ENCODE peak calls at places on chromosomes 2 and 18, in four cellular contexts. M, S, Z and I are unnamed samples. For H3K4me1, the result is how much of the 10 kb centered on the place peaks cover.

GRCh38 chr18:79458917-79459803 is 63.4 kb downstream of the NFATC1 start:
- DNase-seq in M (no peak), S (no peak), Z (no peak), I (no peak)

GRCh38 chr2:1591461-1591770 is 152.9 kb downstream of the PXDN start:
- DNase-seq in M (no peak), S (no peak), Z (no peak), I (no peak)

GRCh38 chr2:44997948-44998347 is 11.3 kb downstream of the SIX2 start:
- DNase-seq in M (no peak), S (no peak), Z (no peak), I (no peak)

GRCh38 chr2:20619624-20620024 is 31.3 kb downstream of the HS1BP3 start:
- DNase-seq in M (no peak), S (peak), Z (no peak), I (peak)

GRCh38 chr2:45992021-45992745 is 305.0 kb upstream of the EPAS1 start:
- DNase-seq in M (no peak), S (peak), Z (no peak), I (peak)

GRCh38 chr2:20215183-20216040 is 9.5 kb downstream of the SDC1 start:
- DNase-seq in M (no peak), S (peak), Z (no peak), I (peak)

GRCh38 chr2:137507237-137507636 is 457.0 kb upstream of the HNMT start:
- DNase-seq in M (no peak), S (no peak), Z (no peak), I (no peak)

GRCh38 chr18:74281011-74281638 is 10.6 kb downstream of the CYB5A start:
- DNase-seq in M (no peak), S (no peak), Z (no peak), I (no peak)

GRCh38 chr2:174625031-174625430 is 27.4 kb upstream of the WIPF1 start:
- DNase-seq in M (no peak), S (no peak), Z (no peak), I (no peak)

GRCh38 chr2:234723400-234723799 is 226.5 kb upstream of the ARL4C start:
- DNase-seq in M (no peak), S (no peak), Z (no peak), I (no peak)

GRCh38 chr18:51614967-51615571 is 417.6 kb upstream of the MEX3C start:
- DNase-seq in M (no peak), S (no peak), Z (no peak), I (no peak)

GRCh38 chr2:236026839-236027238 is 141.3 kb downstream of the GBX2 start:
- DNase-seq in M (no peak), S (no peak), Z (no peak), I (no peak)

GRCh38 chr18:7982216-7982615 is 415.1 kb downstream of the PTPRM start:
- DNase-seq in M (no peak), S (no peak), Z (no peak), I (no peak)

GRCh38 chr2:152497481-152498052 is 162.6 kb downstream of the FMNL2 start:
- DNase-seq in M (no peak), S (no peak), Z (peak), I (peak)

GRCh38 chr2:217822296-217823252 is 180.2 kb downstream of the TNS1 start:
- DNase-seq in M (no peak), S (no peak), Z (no peak), I (no peak)

GRCh38 chr2:7118606-7119503 is 201.6 kb downstream of the RNF144A start:
- DNase-seq in M (peak), S (no peak), Z (no peak), I (no peak)

GRCh38 chr2:37881397-37881796 is 43.7 kb upstream of the RMDN2 start:
- DNase-seq in M (no peak), S (no peak), Z (no peak), I (no peak)

GRCh38 chr18:74315464-74316256 is at the start of gene C18orf63:
- DNase-seq in M (no peak), S (no peak), Z (no peak), I (no peak)

GRCh38 chr18:27985800-27986199 is 191.1 kb downstream of the CDH2 start:
- DNase-seq in M (no peak), S (no peak), Z (no peak), I (no peak)

GRCh38 chr2:240579771-240580614 is 6.5 kb upstream of the CAPN10 start:
- DNase-seq in M (peak), S (no peak), Z (peak), I (peak)

GRCh38 chr2:96142217-96143113 is 2.8 kb downstream of the DUSP2 start:
- DNase-seq in M (peak), S (no peak), Z (peak), I (no peak)

GRCh38 chr2:212721026-212721451 is 182.4 kb upstream of the ERBB4 start:
- DNase-seq in M (no peak), S (no peak), Z (no peak), I (no peak)

DNA sequence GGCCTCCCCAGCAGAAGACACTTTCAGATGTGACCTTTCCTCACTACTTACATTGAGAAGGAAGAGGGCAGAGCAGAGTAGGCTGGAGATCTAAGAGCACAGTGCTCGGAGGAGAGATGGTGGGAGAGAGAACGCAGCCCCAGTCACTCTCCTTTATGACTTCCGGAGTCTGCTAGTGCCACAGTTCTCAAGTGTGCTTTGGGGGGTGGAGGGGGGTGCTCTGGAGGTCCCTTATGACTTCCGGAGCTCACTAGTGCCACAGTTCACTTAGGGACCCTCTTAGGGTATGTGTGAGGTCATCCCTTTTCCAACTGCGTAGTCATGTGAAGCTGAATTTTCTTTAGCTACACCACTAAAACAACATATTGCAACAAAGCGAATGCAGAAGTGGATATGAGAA is 153.7 kb upstream of the KCTD1 start:
- DNase-seq in M (no peak), S (no peak), Z (no peak), I (no peak)
- H3K4me1 ChIP-seq in M (under half), S (under half), Z (under half), I (under half)

GRCh38 chr2:11389551-11390528 is 45.4 kb upstream of the ROCK2 start:
- DNase-seq in M (no peak), S (no peak), Z (no peak), I (peak)
- TF ChIP-seq EP300 in M (no peak), S (no peak), Z (no peak), I (no peak)

GRCh38 chr18:35047697-35048292 is 6.6 kb downstream of the MAPRE2 start:
- DNase-seq in M (no peak), S (no peak), Z (no peak), I (no peak)
- H3K4me1 ChIP-seq in M (under half), S (half or more), Z (half or more), I (under half)

GRCh38 chr2:60366178-60366577 is 187.3 kb downstream of the BCL11A start:
- DNase-seq in M (no peak), S (no peak), Z (no peak), I (no peak)

GRCh38 chr2:60368437-60368836 is 185.0 kb downstream of the BCL11A start:
- DNase-seq in M (no peak), S (no peak), Z (no peak), I (no peak)

GRCh38 chr2:60364441-60364840 is 189.0 kb downstream of the BCL11A start:
- DNase-seq in M (no peak), S (no peak), Z (no peak), I (no peak)

GRCh38 chr2:60361498-60361897 is 192.0 kb downstream of the BCL11A start:
- DNase-seq in M (no peak), S (no peak), Z (no peak), I (no peak)

GRCh38 chr2:60365556-60365955 is 187.9 kb downstream of the BCL11A start:
- DNase-seq in M (no peak), S (no peak), Z (no peak), I (no peak)
- TF ChIP-seq EP300 in M (no peak), S (no peak), Z (no peak), I (no peak)

GRCh38 chr18:55261253-55261652 is 302.0 kb upstream of the CCDC68 start:
- DNase-seq in M (no peak), S (no peak), Z (no peak), I (no peak)
- H3K4me1 ChIP-seq in M (under half), S (under half), Z (under half), I (under half)

DNA sequence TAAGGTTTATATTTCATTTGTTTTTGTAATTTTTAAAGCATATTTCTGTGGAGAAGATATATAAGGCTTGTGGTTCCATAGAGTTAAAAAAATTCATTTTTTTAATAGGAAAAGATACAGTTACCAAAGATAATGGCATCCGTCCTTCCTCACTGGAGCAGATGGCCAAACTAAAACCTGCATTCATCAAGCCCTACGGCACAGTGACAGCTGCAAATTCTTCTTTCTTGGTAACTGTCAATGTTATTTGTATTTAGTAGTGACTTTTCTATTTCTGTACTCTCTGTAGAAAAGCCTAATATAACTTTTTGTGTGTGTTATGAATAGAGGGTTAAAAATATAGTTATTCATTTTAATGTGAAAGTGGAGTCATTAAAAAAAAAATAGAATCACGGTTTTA is 35.1 kb downstream of the HADHB start:
- DNase-seq in M (no peak), S (no peak), Z (no peak), I (no peak)
- TF ChIP-seq EP300 in M (no peak), S (no peak), Z (no peak), I (no peak)

GRCh38 chr2:66578853-66579158 is 143.9 kb downstream of the MEIS1 start:
- DNase-seq in M (no peak), S (no peak), Z (no peak), I (no peak)
- H3K4me1 ChIP-seq in M (under half), S (half or more), Z (under half), I (under half)

GRCh38 chr2:48081317-48081628 is 175.0 kb upstream of the FBXO11 start:
- DNase-seq in M (no peak), S (no peak), Z (no peak), I (no peak)
- TF ChIP-seq EP300 in M (no peak), S (no peak), Z (no peak), I (no peak)

GRCh38 chr2:238043851-238044250 is 16.9 kb upstream of the SCLY start:
- DNase-seq in M (no peak), S (no peak), Z (no peak), I (no peak)
- H3K4me1 ChIP-seq in M (under half), S (under half), Z (under half), I (under half)